ENCODE peak calls at places on chromosomes 7 and 10, in nine cellular contexts. O, U, J, H, X, L, B, I and V are unnamed samples.

GRCh38 chr10:12235116-12235694 is 39.2 kb downstream of the CDC123 start:
- DNase-seq in O (no peak), I (no peak), H (no peak), U (no peak), X (no peak), B (no peak), J (no peak), L (no peak), V (no peak)

GRCh38 chr7:25437308-25437707 is 209.0 kb upstream of the NPVF start:
- DNase-seq in I (no peak), H (no peak), L (no peak), O (no peak), X (no peak), J (no peak), U (no peak), B (no peak), V (no peak)

GRCh38 chr10:20737107-20737506 is 160.0 kb downstream of the NEBL start:
- DNase-seq in I (no peak), L (no peak), X (no peak), O (no peak), U (peak; percentile 44), H (no peak), B (no peak), J (no peak), V (no peak)

GRCh38 chr10:5614081-5614721 is 52.2 kb downstream of the ASB13 start:
- DNase-seq in H (no peak), O (no peak), B (no peak), L (no peak), J (no peak), I (no peak), X (no peak), U (no peak), V (no peak)

GRCh38 chr7:29454899-29455451 is 108.7 kb upstream of the PRR15 start:
- DNase-seq in O (no peak), H (no peak), J (no peak), B (no peak), L (no peak), I (no peak), X (no peak), U (no peak), V (no peak)

GRCh38 chr10:87740232-87740631 is 77.8 kb downstream of the ATAD1 start:
- DNase-seq in U (no peak), L (no peak), X (no peak), J (no peak), H (no peak), O (no peak), B (no peak), I (no peak), V (peak; percentile 7)

GRCh38 chr7:118525020-118525419 is 300.5 kb downstream of the ANKRD7 start:
- DNase-seq in X (no peak), U (no peak), I (no peak), O (no peak), H (no peak), L (no peak), B (no peak), J (no peak), V (no peak)

GRCh38 chr7:106283831-106284515 is 810 bp downstream of the NAMPT start:
- DNase-seq in H (no peak), O (no peak), L (no peak), U (peak; percentile 16), I (peak; percentile 24), B (peak; percentile 42), J (no peak), X (no peak), V (no peak)

GRCh38 chr7:158443014-158443687 is 144.5 kb downstream of the PTPRN2 start:
- DNase-seq in U (no peak), J (no peak), B (no peak), H (no peak), X (no peak), I (no peak), L (no peak), O (no peak), V (no peak)

GRCh38 chr10:97025613-97026242 is 160.0 kb downstream of the SLIT1 start:
- DNase-seq in I (peak; percentile 10), U (no peak), J (peak; percentile 56), L (peak; percentile 69), X (peak; percentile 29), H (no peak), O (no peak), B (peak; percentile 41), V (no peak)

GRCh38 chr10:101867931-101868330 is 24.3 kb upstream of the KCNIP2 start:
- DNase-seq in O (no peak), L (no peak), U (no peak), I (no peak), H (no peak), J (no peak), X (no peak), B (no peak), V (no peak)

GRCh38 chr10:123862421-123863188 is 29.0 kb downstream of the CPXM2 start:
- DNase-seq in U (no peak), O (no peak), I (no peak), B (no peak), X (no peak), L (no peak), J (peak; percentile 32), H (no peak), V (no peak)

GRCh38 chr7:121575194-121575766 is 179.2 kb upstream of the FAM3C start:
- DNase-seq in U (no peak), B (no peak), X (no peak), L (no peak), O (no peak), H (no peak), I (no peak), J (no peak), V (no peak)